ENCODE peak calls at places on chromosomes 12 and 14, in eight cellular contexts. X is tibial artery, D is stomach, A is IMR-90, C is psoas muscle, I is PC-9, N is GM23338, P is RWPE2. R is an unnamed sample.
A peak's percentile ranks its signal among the peaks of the same experiment; 100 is the strongest.

GRCh38 chr14:99599440-99599839 is 4.6 kb downstream of the CCDC85C start:
- DNase-seq in X (no peak), D (no peak), A (no peak), C (no peak), I (no peak), N (no peak), P (no peak), R (no peak)

GRCh38 chr12:53560912-53561589 is 53.8 kb upstream of the NPFF start:
- DNase-seq in X (no peak), D (no peak), A (no peak), C (no peak), I (no peak), N (no peak), P (no peak), R (no peak)

GRCh38 chr14:105483300-105484068 is 3.2 kb upstream of the CRIP1 start:
- DNase-seq in X (peak; percentile 95), D (no peak), A (no peak), C (no peak), I (no peak), N (no peak), P (no peak), R (no peak)

GRCh38 chr12:52044284-52044983 is 6.8 kb upstream of the NR4A1 start:
- DNase-seq in X (peak; percentile 98), D (peak; percentile 91), A (no peak), C (peak; percentile 94), I (peak; percentile 25), N (no peak), P (no peak), R (no peak)

GRCh38 chr12:70290126-70290525 is 46.9 kb downstream of the CNOT2 start:
- DNase-seq in X (no peak), D (no peak), A (no peak), C (no peak), I (no peak), N (peak; percentile 29), P (no peak), R (no peak)

GRCh38 chr14:52313493-52313881 is 625 bp upstream of the PTGER2 start:
- DNase-seq in X (no peak), D (no peak), A (peak; percentile 44), C (no peak), I (no peak), N (peak; percentile 11), P (no peak), R (no peak)

GRCh38 chr12:10398168-10398567 is 8.3 kb upstream of the KLRK1 start:
- DNase-seq in X (no peak), D (no peak), A (no peak), C (no peak), I (no peak), N (no peak), P (no peak), R (no peak)

GRCh38 chr14:25400607-25401206 is 350.8 kb upstream of the STXBP6 start:
- DNase-seq in X (no peak), D (peak; percentile 57), A (peak; percentile 29), C (no peak), I (peak; percentile 40), N (peak; percentile 83), P (no peak), R (no peak)

GRCh38 chr12:62158416-62159360 is 101.5 kb upstream of the USP15 start:
- DNase-seq in X (no peak), D (no peak), A (no peak), C (no peak), I (no peak), N (no peak), P (no peak), R (no peak)

GRCh38 chr12:64608901-64609542 is 1.3 kb upstream of the RASSF3 start:
- DNase-seq in X (no peak), D (no peak), A (peak; percentile 68), C (no peak), I (peak; percentile 87), N (peak; percentile 64), P (no peak), R (no peak)

GRCh38 chr12:69028941-69029729 is 96.2 kb upstream of the CPM start:
- DNase-seq in X (no peak), D (no peak), A (no peak), C (no peak), I (no peak), N (no peak), P (no peak), R (no peak)

GRCh38 chr12:22530-23201 is 43.9 kb upstream of the IQSEC3 start:
- DNase-seq in X (peak; percentile 32), D (no peak), A (no peak), C (no peak), I (no peak), N (no peak), P (peak; percentile 58), R (no peak)

GRCh38 chr12:7395950-7396349 is 48.0 kb downstream of the CD163L1 start:
- DNase-seq in X (no peak), D (no peak), A (peak; percentile 6), C (no peak), I (no peak), N (no peak), P (no peak), R (no peak)

GRCh38 chr12:54404061-54405004 is 14.7 kb downstream of the ITGA5 start:
- DNase-seq in X (no peak), D (peak; percentile 68), A (peak; percentile 56), C (peak; percentile 62), I (no peak), N (peak; percentile 97), P (no peak), R (no peak)

GRCh38 chr12:100716949-100717732 is 77.4 kb upstream of the ANO4 start:
- DNase-seq in X (no peak), D (no peak), A (no peak), C (no peak), I (no peak), N (peak; percentile 66), P (peak; percentile 37), R (no peak)

GRCh38 chr14:34781242-34781641 is 66.8 kb upstream of the CFL2 start:
- DNase-seq in X (no peak), D (no peak), A (peak; percentile 96), C (no peak), I (no peak), N (no peak), P (no peak), R (no peak)

GRCh38 chr14:104954746-104955395 is 23.3 kb downstream of the AHNAK2 start:
- DNase-seq in X (peak; percentile 48), D (no peak), A (no peak), C (peak; percentile 32), I (no peak), N (no peak), P (peak; percentile 69), R (no peak)

GRCh38 chr12:100959481-100959880 is 164.9 kb downstream of the ANO4 start:
- DNase-seq in X (no peak), D (no peak), A (peak; percentile 83), C (no peak), I (no peak), N (no peak), P (no peak), R (no peak)

GRCh38 chr12:21925296-21925913 is 15.8 kb downstream of the ABCC9 start:
- DNase-seq in X (no peak), D (no peak), A (peak; percentile 17), C (no peak), I (no peak), N (no peak), P (no peak), R (no peak)

GRCh38 chr12:54024581-54024980 is 3.7 kb upstream of the HOXC6 start:
- DNase-seq in X (no peak), D (no peak), A (no peak), C (peak; percentile 57), I (no peak), N (no peak), P (no peak), R (no peak)

GRCh38 chr14:68137704-68138619 is 318.4 kb downstream of the RAD51B start:
- DNase-seq in X (no peak), D (peak; percentile 32), A (peak; percentile 95), C (peak; percentile 69), I (peak; percentile 92), N (peak; percentile 95), P (peak; percentile 96), R (peak; percentile 35)

GRCh38 chr12:52415870-52416750 is 10.0 kb upstream of the KRT82 start:
- DNase-seq in X (peak; percentile 75), D (no peak), A (peak; percentile 71), C (no peak), I (peak; percentile 73), N (no peak), P (no peak), R (no peak)

GRCh38 chr14:75993567-75994041 is 8.0 kb downstream of the IFT43 start:
- DNase-seq in X (no peak), D (no peak), A (no peak), C (no peak), I (no peak), N (no peak), P (no peak), R (no peak)

DNA sequence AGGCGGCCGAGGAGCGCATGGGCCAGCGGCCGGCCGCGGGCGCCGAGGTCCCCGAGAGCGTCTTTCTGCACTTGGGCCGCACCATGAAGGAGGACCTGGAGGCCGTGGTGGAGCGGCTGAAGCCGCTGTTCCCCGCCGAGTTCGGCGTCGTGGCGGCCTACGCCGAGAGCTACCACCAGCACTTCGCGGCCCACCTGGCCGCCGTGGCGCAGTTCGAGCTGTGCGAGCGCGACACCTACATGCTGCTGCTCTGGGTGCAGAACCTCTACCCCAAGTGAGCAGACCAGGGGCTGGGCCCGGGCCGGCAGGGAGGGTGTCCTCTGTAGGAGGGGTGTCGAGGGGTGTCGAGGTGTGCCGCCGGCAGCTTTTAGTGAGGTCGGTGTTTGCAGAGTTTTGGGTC is 4.1 kb downstream of the TNFAIP2 start:
- DNase-seq in X (no peak), D (no peak), A (no peak), C (no peak), I (peak; percentile 40), N (no peak), P (peak; percentile 65), R (no peak)
- H3K4me1 ChIP-seq in X (no peaks in the 10 kb centered on the region), D (peaks cover 97% of the 10 kb centered on the region), A (peaks cover 19% of the 10 kb centered on the region), C (peaks cover 43% of the 10 kb centered on the region), I (peaks cover 73% of the 10 kb centered on the region), N (peaks cover 3% of the 10 kb centered on the region), P (peaks cover 54% of the 10 kb centered on the region), R (peaks cover 6% of the 10 kb centered on the region)

GRCh38 chr14:61567838-61568571 is 127.3 kb upstream of the HIF1A start:
- DNase-seq in X (peak; percentile 77), D (no peak), A (no peak), C (no peak), I (no peak), N (peak; percentile 38), P (no peak), R (no peak)
- H3K27ac ChIP-seq in X (peak overlapping the region; percentile 48), D (peak overlapping the region; percentile 65), A (peak overlapping the region; percentile 78), C (no peak overlapping the region), I (peak overlapping the region; percentile 98), N (no peak overlapping the region), P (peak overlapping the region; percentile 99), R (no peak overlapping the region)

GRCh38 chr12:130263025-130263424 is 74.7 kb upstream of the PIWIL1 start:
- DNase-seq in X (no peak), D (no peak), A (no peak), C (no peak), I (no peak), N (no peak), P (no peak), R (no peak)
- H3K27me3 ChIP-seq in X (no peaks in the 10 kb centered on the region), D (peaks cover 13% of the 10 kb centered on the region), A (no peaks in the 10 kb centered on the region), C (no peaks in the 10 kb centered on the region), I (peaks cover 39% of the 10 kb centered on the region), N (no peaks in the 10 kb centered on the region), P (no peaks in the 10 kb centered on the region), R (no peaks in the 10 kb centered on the region)

GRCh38 chr14:29403091-29403490 is 524.6 kb downstream of the PRKD1 start:
- DNase-seq in X (no peak), D (no peak), A (no peak), C (no peak), I (no peak), N (no peak), P (no peak), R (no peak)
- H3K4me1 ChIP-seq in X (no peaks in the 10 kb centered on the region), D (no peaks in the 10 kb centered on the region), A (no peaks in the 10 kb centered on the region), C (no peaks in the 10 kb centered on the region), I (no peaks in the 10 kb centered on the region), N (no peaks in the 10 kb centered on the region), P (no peaks in the 10 kb centered on the region), R (no peaks in the 10 kb centered on the region)